ENCODE peak calls at places on chromosomes 13 and 19, in ten cellular contexts. S is esophagus squamous epithelium, O is IMR-90, I is GM12891, V is transverse colon, J is stomach, E is adrenal gland, H is upper lobe of left lung, U is sigmoid colon, T is A549. N is an unnamed sample.

GRCh38 chr19:49019242-49019932 is 2.5 kb upstream of the LHB start:
- DNase-seq in O (peak), V (peak), S (no peak), H (peak), U (no peak), I (no peak), J (peak), T (peak), E (peak), N (peak)

GRCh38 chr13:36872621-36873020 is 47.4 kb downstream of the SMAD9 start:
- DNase-seq in U (no peak), V (peak), H (peak), S (no peak), I (no peak), O (no peak), E (no peak), J (no peak), T (no peak), N (peak)

GRCh38 chr13:28049215-28049614 is 51.2 kb downstream of the FLT3 start:
- DNase-seq in E (no peak), S (no peak), T (no peak), J (no peak), O (no peak), I (no peak), H (no peak), U (no peak), V (no peak), N (no peak)

GRCh38 chr19:35154535-35155406 is at the start of gene FXYD5:
- DNase-seq in J (peak), U (peak), S (no peak), O (peak), V (peak), H (peak), T (peak), I (peak), E (peak), N (peak)

GRCh38 chr19:16660763-16661479 is at the start of gene TMEM38A:
- DNase-seq in E (peak), S (no peak), O (no peak), V (peak), H (peak), J (peak), T (no peak), I (peak), U (peak), N (no peak)

GRCh38 chr19:18203408-18203862 is 407 bp downstream of the RAB3A start:
- DNase-seq in U (no peak), E (peak), V (peak), T (no peak), H (peak), I (no peak), J (no peak), S (no peak), O (no peak), N (no peak)

GRCh38 chr13:24716011-24716410 is 35.8 kb downstream of the ATP12A start:
- DNase-seq in O (no peak), V (no peak), I (no peak), S (no peak), E (no peak), U (no peak), J (no peak), H (no peak), T (no peak), N (no peak)

GRCh38 chr13:98978280-98978679 is 416 bp upstream of the DOCK9 start:
- DNase-seq in E (no peak), S (no peak), J (no peak), I (no peak), T (no peak), O (peak), V (no peak), U (no peak), H (no peak), N (no peak)

DNA sequence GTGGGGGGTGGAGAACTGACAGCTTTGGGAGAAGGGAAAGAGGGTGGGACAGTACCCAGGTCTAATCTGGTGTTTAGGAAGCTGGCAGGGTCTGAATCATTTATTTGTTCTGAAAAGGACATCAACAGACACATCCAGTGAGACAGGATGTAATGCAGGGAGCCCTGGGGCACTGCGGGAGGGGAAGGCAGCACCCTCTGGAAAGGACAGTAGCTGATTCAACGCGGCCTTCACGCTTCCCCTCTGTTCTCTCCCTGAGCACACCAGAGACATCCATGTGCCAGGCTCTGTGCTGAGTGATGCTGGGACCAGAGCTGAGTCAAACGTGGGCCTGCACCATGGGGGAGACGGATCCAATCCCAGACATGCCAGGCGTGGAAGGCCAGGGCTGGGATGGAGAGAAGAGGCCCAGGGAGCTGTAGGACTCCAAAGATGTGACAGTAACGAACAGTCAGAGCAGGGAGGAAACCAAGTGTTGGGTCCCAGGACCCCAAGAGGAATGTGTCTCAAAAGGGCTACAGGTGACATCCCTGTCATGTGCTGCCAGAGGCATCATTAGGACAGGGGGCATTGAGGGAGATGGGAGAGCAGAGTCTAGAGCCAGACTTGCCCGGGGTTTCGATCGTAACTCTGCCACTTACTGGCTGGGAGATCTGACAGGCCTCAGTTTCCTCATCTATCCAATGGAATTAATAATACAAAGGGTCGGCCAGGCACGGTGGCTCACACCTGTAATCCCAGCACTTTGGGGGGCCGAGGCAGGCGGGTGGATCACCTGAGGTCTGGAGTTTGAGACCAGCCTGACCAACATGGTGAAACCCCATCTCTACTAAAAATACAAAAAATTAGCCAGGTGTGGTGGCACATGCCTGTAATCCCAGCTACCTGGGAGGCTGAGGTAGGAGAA is 1.7 kb downstream of the ETFB start:
- DNase-seq in I (no peak), E (peak), J (no peak), H (no peak), T (peak), V (no peak), O (no peak), S (no peak), U (no peak), N (no peak)
- TF ChIP-seq POLR2A in I (no peak), E (peak), J (no peak), H (no peak), T (no peak), V (no peak), O (no peak), S (no peak), U (no peak), N (no peak)

DNA sequence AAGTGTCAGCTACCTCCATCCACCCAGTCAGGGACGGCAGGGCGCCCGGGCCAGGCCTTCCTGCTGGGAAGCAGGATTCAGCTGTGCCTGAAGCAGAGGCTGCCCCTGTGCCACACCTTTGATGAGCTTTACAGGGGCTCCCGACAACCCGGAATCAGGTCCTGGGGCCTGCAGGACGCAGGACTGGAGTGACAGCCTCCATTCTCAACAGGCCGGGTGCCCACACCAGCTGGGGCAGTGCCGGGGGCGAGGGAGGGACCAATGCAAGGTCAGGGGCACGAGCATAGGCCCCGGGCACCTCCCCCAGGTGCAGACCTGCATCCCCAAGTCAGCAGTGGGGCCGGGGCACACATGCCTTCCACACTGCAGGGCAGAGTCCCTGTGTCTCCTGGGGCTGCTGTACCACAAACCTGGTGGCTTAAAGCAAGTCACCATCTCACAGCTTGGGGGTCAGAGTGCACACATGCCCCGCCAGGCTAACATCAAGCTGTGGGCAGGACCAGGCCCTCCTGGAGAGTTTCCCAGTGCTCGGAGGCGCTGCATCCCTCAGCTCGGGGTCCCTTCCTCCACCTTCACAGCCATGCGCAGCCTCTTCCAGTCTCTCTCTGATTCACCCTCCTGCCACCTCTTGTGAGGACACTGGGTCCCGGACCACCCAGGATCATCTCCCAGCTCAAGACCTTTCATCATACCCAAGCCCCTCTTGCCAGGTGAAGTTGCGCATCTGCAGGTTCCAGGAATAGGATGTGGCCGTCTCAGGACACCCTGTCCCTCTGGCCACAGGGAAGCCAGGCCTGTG is 13.4 kb downstream of the UBXN6 start:
- DNase-seq in T (no peak), U (no peak), V (no peak), H (peak), E (peak), J (no peak), I (no peak), O (no peak), S (no peak), N (no peak)
- TF ChIP-seq POLR2A in T (no peak), U (no peak), V (no peak), H (no peak), E (no peak), J (no peak), I (peak), O (no peak), S (no peak), N (no peak)

DNA sequence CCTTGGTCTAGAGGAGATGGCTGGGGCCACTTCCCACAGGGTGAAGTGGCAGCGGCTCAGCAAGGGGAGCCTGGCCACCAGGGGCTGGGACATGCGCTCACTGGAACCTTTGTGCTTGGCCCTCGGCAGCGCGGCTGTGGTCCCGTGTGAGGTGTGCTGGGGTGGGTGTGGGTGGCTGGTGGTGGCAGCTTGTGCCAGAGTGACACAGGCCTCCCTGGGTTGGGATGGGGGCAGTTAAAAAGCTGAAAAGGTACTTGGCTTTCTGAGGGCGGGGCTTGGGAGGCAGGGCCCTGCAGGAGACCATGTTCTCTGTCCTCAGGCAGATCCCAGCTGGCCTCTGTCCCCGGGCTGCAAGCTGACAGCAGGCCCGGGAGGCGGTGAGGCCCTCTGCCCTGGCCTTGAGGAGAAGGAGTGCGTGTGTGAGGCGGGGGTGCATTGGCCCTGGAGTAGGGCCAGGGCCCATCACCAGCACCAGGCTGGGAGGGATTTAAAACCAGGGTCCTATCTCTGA is 17.3 kb downstream of the MPND start:
- DNase-seq in V (no peak), I (no peak), E (peak), S (no peak), J (no peak), O (no peak), U (peak), T (no peak), H (peak), N (no peak)
- TF ChIP-seq POLR2A in V (no peak), I (no peak), E (no peak), S (no peak), J (no peak), O (no peak), U (no peak), T (no peak), H (no peak), N (no peak)

GRCh38 chr19:3338541-3339181 is 27.7 kb upstream of the NFIC start:
- DNase-seq in H (peak), I (no peak), E (no peak), U (peak), V (peak), S (no peak), O (no peak), J (peak), T (no peak), N (no peak)
- TF ChIP-seq POLR2A in H (no peak), I (no peak), E (no peak), U (peak), V (peak), S (no peak), O (no peak), J (no peak), T (no peak), N (no peak)

GRCh38 chr19:10269333-10270179 is 1.4 kb upstream of the ICAM1 start:
- DNase-seq in H (peak), T (peak), O (peak), E (peak), I (no peak), U (peak), V (peak), J (peak), S (peak), N (no peak)

GRCh38 chr19:10270180-10270615 is 722 bp upstream of the ICAM1 start:
- DNase-seq in V (peak), U (peak), E (peak), J (peak), H (peak), T (no peak), O (no peak), I (no peak), S (no peak), N (no peak)

GRCh38 chr19:10271543-10272086 is 695 bp downstream of the ICAM1 start:
- DNase-seq in O (peak), E (no peak), J (no peak), H (no peak), V (peak), I (no peak), U (no peak), S (no peak), T (no peak), N (no peak)

GRCh38 chr19:10268077-10268476 is 2.8 kb upstream of the ICAM1 start:
- DNase-seq in H (no peak), O (no peak), S (no peak), T (no peak), V (no peak), U (no peak), E (peak), J (no peak), I (no peak), N (no peak)

DNA sequence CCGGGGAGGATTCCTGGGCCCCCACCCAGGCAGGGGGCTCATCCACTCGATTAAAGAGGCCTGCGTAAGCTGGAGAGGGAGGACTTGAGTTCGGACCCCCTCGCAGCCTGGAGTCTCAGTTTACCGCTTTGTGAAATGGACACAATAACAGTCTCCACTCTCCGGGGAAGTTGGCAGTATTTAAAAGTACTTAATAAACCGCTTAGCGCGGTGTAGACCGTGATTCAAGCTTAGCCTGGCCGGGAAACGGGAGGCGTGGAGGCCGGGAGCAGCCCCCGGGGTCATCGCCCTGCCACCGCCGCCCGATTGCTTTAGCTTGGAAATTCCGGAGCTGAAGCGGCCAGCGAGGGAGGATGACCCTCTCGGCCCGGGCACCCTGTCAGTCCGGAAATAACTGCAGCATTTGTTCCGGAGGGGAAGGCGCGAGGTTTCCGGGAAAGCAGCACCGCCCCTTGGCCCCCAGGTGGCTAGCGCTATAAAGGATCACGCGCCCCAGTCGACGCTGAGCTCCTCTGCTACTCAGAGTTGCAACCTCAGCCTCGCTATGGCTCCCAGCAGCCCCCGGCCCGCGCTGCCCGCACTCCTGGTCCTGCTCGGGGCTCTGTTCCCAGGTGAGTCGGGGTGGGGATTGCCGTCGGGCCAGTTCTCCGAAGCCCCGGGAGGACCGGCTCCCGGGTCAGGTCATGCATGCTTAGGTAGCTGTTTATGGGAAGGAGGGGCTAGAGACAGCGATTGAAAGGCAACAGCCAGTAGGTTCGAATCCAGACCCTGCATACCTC is at the start of gene ICAM1:
- DNase-seq in U (peak), J (peak), E (peak), I (no peak), V (peak), O (peak), S (no peak), T (no peak), H (peak), N (peak)
- TF ChIP-seq POLR2A in U (no peak), J (no peak), E (peak), I (peak), V (peak), O (no peak), S (no peak), T (no peak), H (peak), N (peak)

DNA sequence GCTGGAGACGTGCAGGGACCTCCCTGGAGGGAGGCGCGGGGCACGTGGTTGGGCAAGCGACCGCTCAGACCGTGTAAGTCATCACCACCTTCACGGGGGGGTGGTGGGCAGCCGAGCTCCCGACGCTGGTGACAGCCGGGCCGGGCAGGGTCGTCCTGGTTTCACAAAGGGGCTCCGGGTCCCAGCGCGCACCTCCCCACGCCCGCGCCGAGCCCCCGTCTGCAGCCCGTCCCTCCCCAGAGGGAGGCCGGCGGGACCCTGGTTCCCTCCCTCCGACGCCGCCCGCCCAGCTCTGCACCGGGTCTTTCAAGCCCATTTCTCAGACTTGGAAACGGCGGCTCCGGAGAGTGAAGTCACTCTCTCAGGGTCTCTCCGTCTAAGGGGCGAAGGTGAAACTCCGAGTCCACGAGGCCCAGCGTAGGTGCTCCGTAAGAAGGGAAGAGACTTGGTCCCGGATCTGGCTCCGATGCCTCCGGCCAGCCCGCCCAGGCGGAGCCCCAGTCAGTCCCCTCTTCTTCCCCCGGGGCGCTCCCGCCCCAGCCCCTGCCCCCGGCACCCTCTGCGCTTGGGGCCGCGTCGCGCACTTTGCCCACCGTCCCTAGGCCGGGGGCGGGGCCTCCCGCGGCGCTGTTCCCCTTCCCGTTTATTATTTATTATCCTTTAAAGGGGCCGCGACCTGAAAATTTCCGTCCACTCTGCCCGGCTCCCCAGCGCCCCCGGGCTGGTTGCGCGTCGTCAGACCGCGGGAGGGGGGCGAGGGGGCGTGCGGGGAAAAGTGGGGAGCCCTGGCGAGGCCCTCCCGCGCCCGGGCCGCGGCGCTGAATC is 536 bp upstream of the ARID3A start:
- DNase-seq in H (peak), T (peak), S (no peak), I (no peak), V (peak), J (peak), E (peak), U (peak), O (peak), N (peak)
- TF ChIP-seq POLR2A in H (no peak), T (no peak), S (no peak), I (no peak), V (no peak), J (no peak), E (no peak), U (no peak), O (no peak), N (no peak)

GRCh38 chr19:55028757-55029156 is 9.3 kb downstream of the GP6 start:
- DNase-seq in I (no peak), S (no peak), H (no peak), V (no peak), T (no peak), E (no peak), J (no peak), O (no peak), U (no peak), N (no peak)
- TF ChIP-seq POLR2A in I (no peak), S (no peak), H (no peak), V (no peak), T (no peak), E (no peak), J (no peak), O (no peak), U (no peak), N (no peak)

GRCh38 chr13:94176576-94176975 is 302.9 kb downstream of the DCT start:
- DNase-seq in H (no peak), O (no peak), U (no peak), E (no peak), J (no peak), V (no peak), T (no peak), I (no peak), S (no peak), N (no peak)

GRCh38 chr13:94182185-94182761 is 297.2 kb downstream of the DCT start:
- DNase-seq in H (no peak), O (no peak), V (no peak), U (no peak), S (no peak), I (no peak), E (no peak), T (no peak), J (no peak), N (no peak)

GRCh38 chr13:94177041-94177440 is 302.4 kb downstream of the DCT start:
- DNase-seq in T (no peak), O (no peak), E (no peak), J (no peak), H (no peak), U (no peak), V (no peak), I (no peak), S (no peak), N (no peak)

GRCh38 chr13:94181461-94182107 is 297.9 kb downstream of the DCT start:
- DNase-seq in U (no peak), V (no peak), T (no peak), J (no peak), E (no peak), H (no peak), I (no peak), O (no peak), S (no peak), N (no peak)

DNA sequence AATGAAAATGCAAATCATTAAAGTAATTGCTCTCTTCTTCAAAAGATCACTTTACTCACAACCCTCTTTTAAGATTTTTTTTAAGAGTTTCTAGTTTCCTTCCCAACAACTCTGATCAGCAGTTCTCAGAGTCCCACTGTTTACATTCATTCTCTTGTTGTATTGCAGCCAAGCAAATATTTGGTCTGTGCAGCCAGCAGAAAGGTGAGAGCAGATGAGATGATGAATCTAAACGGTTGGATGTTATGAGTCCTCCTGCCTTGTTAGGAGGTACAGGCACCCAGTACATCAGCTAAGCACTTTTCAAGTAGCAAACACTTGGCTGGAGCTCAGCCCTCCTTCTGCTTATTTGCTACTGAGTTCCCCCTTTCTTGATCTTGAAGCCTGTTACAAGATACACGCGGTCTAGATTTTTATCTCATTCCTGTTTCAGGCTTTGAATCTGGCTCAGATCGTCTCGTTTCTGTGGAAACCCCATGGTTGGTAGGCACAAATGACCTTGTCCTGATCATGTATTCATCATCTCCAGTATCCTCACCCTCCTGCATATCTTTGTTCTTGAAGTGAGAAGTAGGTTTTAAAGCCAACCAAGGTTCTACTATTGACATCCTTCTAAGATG is 300.7 kb downstream of the DCT start:
- DNase-seq in T (no peak), I (no peak), O (peak), V (no peak), H (no peak), U (no peak), S (no peak), E (no peak), J (no peak), N (no peak)
- TF ChIP-seq POLR2A in T (no peak), I (no peak), O (no peak), V (no peak), H (no peak), U (no peak), S (no peak), E (no peak), J (no peak), N (no peak)